ENCODE peak calls at places on chromosomes 5 and 9, in five cellular contexts. One of them, this sample, is unnamed.

GRCh38 chr9:114317665-114318357 is 5.1 kb upstream of the ORM1 start:
- DNase-seq in neuronal stem cell: no peak
- DNase-seq in H9: no peak
- DNase-seq in mesenchymal stem cell: peak
- DNase-seq in H1: no peak
- DNase-seq in this sample: peak

GRCh38 chr9:131799177-131799823 is 59.4 kb upstream of the RAPGEF1 start:
- DNase-seq in neuronal stem cell: peak
- DNase-seq in H9: peak
- DNase-seq in mesenchymal stem cell: peak
- DNase-seq in H1: no peak
- DNase-seq in this sample: peak

GRCh38 chr5:146880985-146881384 is 2.4 kb upstream of the PPP2R2B start:
- DNase-seq in neuronal stem cell: no peak
- DNase-seq in H9: no peak
- DNase-seq in mesenchymal stem cell: no peak
- DNase-seq in H1: no peak
- DNase-seq in this sample: no peak

GRCh38 chr5:41670854-41671791 is 160.7 kb upstream of the PLCXD3 start:
- DNase-seq in neuronal stem cell: no peak
- DNase-seq in H9: peak
- DNase-seq in mesenchymal stem cell: no peak
- DNase-seq in H1: no peak
- DNase-seq in this sample: no peak

GRCh38 chr5:68252678-68253520 is 37.3 kb downstream of the PIK3R1 start:
- DNase-seq in neuronal stem cell: peak
- DNase-seq in H9: peak
- DNase-seq in mesenchymal stem cell: peak
- DNase-seq in H1: peak
- DNase-seq in this sample: peak

GRCh38 chr5:172799416-172799815 is 28.4 kb upstream of the DUSP1 start:
- DNase-seq in neuronal stem cell: no peak
- DNase-seq in H9: no peak
- DNase-seq in mesenchymal stem cell: no peak
- DNase-seq in H1: no peak
- DNase-seq in this sample: no peak

GRCh38 chr5:80239680-80240367 is 16.0 kb downstream of the SERINC5 start:
- DNase-seq in neuronal stem cell: no peak
- DNase-seq in H9: no peak
- DNase-seq in mesenchymal stem cell: no peak
- DNase-seq in H1: no peak
- DNase-seq in this sample: no peak

GRCh38 chr5:115749016-115749415 is 67.4 kb downstream of the CDO1 start:
- DNase-seq in neuronal stem cell: no peak
- DNase-seq in H9: no peak
- DNase-seq in mesenchymal stem cell: no peak
- DNase-seq in H1: no peak
- DNase-seq in this sample: no peak

GRCh38 chr5:54242287-54242686 is 68.1 kb downstream of the ARL15 start:
- DNase-seq in neuronal stem cell: no peak
- DNase-seq in H9: no peak
- DNase-seq in mesenchymal stem cell: no peak
- DNase-seq in H1: no peak
- DNase-seq in this sample: no peak

GRCh38 chr9:93267091-93267541 is 83.2 kb downstream of the WNK2 start:
- DNase-seq in neuronal stem cell: no peak
- DNase-seq in H9: no peak
- DNase-seq in mesenchymal stem cell: no peak
- DNase-seq in H1: no peak
- DNase-seq in this sample: no peak

GRCh38 chr5:170603578-170604565 is 100.1 kb downstream of the KCNIP1 start:
- DNase-seq in neuronal stem cell: peak
- DNase-seq in H9: peak
- DNase-seq in mesenchymal stem cell: peak
- DNase-seq in H1: peak
- DNase-seq in this sample: no peak

GRCh38 chr9:130997925-130998595 is 10.9 kb upstream of the LAMC3 start:
- DNase-seq in neuronal stem cell: peak
- DNase-seq in H9: peak
- DNase-seq in mesenchymal stem cell: peak
- DNase-seq in H1: peak
- DNase-seq in this sample: peak

GRCh38 chr9:120715331-120715924 is 1.2 kb upstream of the MEGF9 start:
- DNase-seq in neuronal stem cell: peak
- DNase-seq in H9: peak
- DNase-seq in mesenchymal stem cell: peak
- DNase-seq in H1: peak
- DNase-seq in this sample: peak

GRCh38 chr9:113756476-113757198 is 119.5 kb upstream of the ZNF618 start:
- DNase-seq in neuronal stem cell: no peak
- DNase-seq in H9: no peak
- DNase-seq in mesenchymal stem cell: no peak
- DNase-seq in H1: no peak
- DNase-seq in this sample: no peak

GRCh38 chr5:98064118-98064517 is 709.3 kb upstream of the RGMB start:
- DNase-seq in neuronal stem cell: no peak
- DNase-seq in H9: no peak
- DNase-seq in mesenchymal stem cell: no peak
- DNase-seq in H1: no peak
- DNase-seq in this sample: no peak

GRCh38 chr9:35035851-35036701 is 36.3 kb downstream of the VCP start:
- DNase-seq in neuronal stem cell: no peak
- DNase-seq in H9: peak
- DNase-seq in mesenchymal stem cell: no peak
- DNase-seq in H1: peak
- DNase-seq in this sample: peak

GRCh38 chr5:16797949-16798348 is 138.1 kb downstream of the MYO10 start:
- DNase-seq in neuronal stem cell: no peak
- DNase-seq in H9: no peak
- DNase-seq in mesenchymal stem cell: no peak
- DNase-seq in H1: no peak
- DNase-seq in this sample: no peak

GRCh38 chr5:66207800-66208561 is 63.9 kb downstream of the SREK1 start:
- DNase-seq in neuronal stem cell: no peak
- DNase-seq in H9: no peak
- DNase-seq in mesenchymal stem cell: no peak
- DNase-seq in H1: no peak
- DNase-seq in this sample: peak

GRCh38 chr5:128436825-128437224 is 101.2 kb downstream of the FBN2 start:
- DNase-seq in neuronal stem cell: no peak
- DNase-seq in H9: no peak
- DNase-seq in mesenchymal stem cell: peak
- DNase-seq in H1: no peak
- DNase-seq in this sample: peak

GRCh38 chr9:133207021-133207531 is 2.0 kb downstream of the OBP2B start:
- DNase-seq in neuronal stem cell: no peak
- DNase-seq in H9: peak
- DNase-seq in mesenchymal stem cell: no peak
- DNase-seq in H1: no peak
- DNase-seq in this sample: no peak

GRCh38 chr5:116887104-116887503 is 312.5 kb upstream of the SEMA6A start:
- DNase-seq in neuronal stem cell: no peak
- DNase-seq in H9: no peak
- DNase-seq in mesenchymal stem cell: no peak
- DNase-seq in H1: no peak
- DNase-seq in this sample: no peak

GRCh38 chr5:6729400-6730310 is 16.4 kb downstream of the TENT4A start:
- DNase-seq in neuronal stem cell: no peak
- DNase-seq in H9: no peak
- DNase-seq in mesenchymal stem cell: no peak
- DNase-seq in H1: no peak
- DNase-seq in this sample: no peak

GRCh38 chr9:18368206-18368605 is 105.7 kb upstream of the ADAMTSL1 start:
- DNase-seq in neuronal stem cell: no peak
- DNase-seq in H9: no peak
- DNase-seq in mesenchymal stem cell: no peak
- DNase-seq in H1: no peak
- DNase-seq in this sample: no peak

GRCh38 chr5:71695561-71695960 is 23.5 kb upstream of the CARTPT start:
- DNase-seq in neuronal stem cell: no peak
- DNase-seq in H9: no peak
- DNase-seq in mesenchymal stem cell: no peak
- DNase-seq in H1: no peak
- DNase-seq in this sample: no peak

GRCh38 chr9:93619272-93619775 is 42.9 kb downstream of the PHF2 start:
- DNase-seq in neuronal stem cell: no peak
- DNase-seq in H9: peak
- DNase-seq in mesenchymal stem cell: no peak
- DNase-seq in H1: no peak
- DNase-seq in this sample: no peak

GRCh38 chr5:138138949-138139775 is at the start of gene NME5:
- DNase-seq in neuronal stem cell: peak
- DNase-seq in H9: peak
- DNase-seq in mesenchymal stem cell: peak
- DNase-seq in H1: peak
- DNase-seq in this sample: no peak

GRCh38 chr5:98110270-98110669 is 663.2 kb upstream of the RGMB start:
- DNase-seq in neuronal stem cell: no peak
- DNase-seq in H9: no peak
- DNase-seq in mesenchymal stem cell: peak
- DNase-seq in H1: no peak
- DNase-seq in this sample: peak

GRCh38 chr9:34587271-34587670 is 2.3 kb downstream of the CNTFR start:
- DNase-seq in neuronal stem cell: no peak
- DNase-seq in H9: no peak
- DNase-seq in mesenchymal stem cell: no peak
- DNase-seq in H1: no peak
- DNase-seq in this sample: no peak

GRCh38 chr5:55608595-55608994 is 73.8 kb upstream of the PLPP1 start:
- DNase-seq in neuronal stem cell: no peak
- DNase-seq in H9: no peak
- DNase-seq in mesenchymal stem cell: no peak
- DNase-seq in H1: no peak
- DNase-seq in this sample: no peak

GRCh38 chr5:103458497-103459040 is 104.0 kb downstream of the NUDT12 start:
- DNase-seq in neuronal stem cell: no peak
- DNase-seq in H9: no peak
- DNase-seq in mesenchymal stem cell: no peak
- DNase-seq in H1: no peak
- DNase-seq in this sample: peak

GRCh38 chr9:115122937-115123336 is 5.0 kb upstream of the TNC start:
- DNase-seq in neuronal stem cell: no peak
- DNase-seq in H9: no peak
- DNase-seq in mesenchymal stem cell: no peak
- DNase-seq in H1: no peak
- DNase-seq in this sample: no peak

GRCh38 chr5:52638732-52639131 is 149.0 kb upstream of the ITGA1 start:
- DNase-seq in neuronal stem cell: no peak
- DNase-seq in H9: no peak
- DNase-seq in mesenchymal stem cell: no peak
- DNase-seq in H1: no peak
- DNase-seq in this sample: no peak

GRCh38 chr5:149581192-149581861 is at the start of gene ARHGEF37:
- DNase-seq in neuronal stem cell: peak
- DNase-seq in H9: peak
- DNase-seq in mesenchymal stem cell: peak
- DNase-seq in H1: no peak
- DNase-seq in this sample: peak

GRCh38 chr9:116285320-116285719 is 131.7 kb downstream of the PAPPA start:
- DNase-seq in neuronal stem cell: no peak
- DNase-seq in H9: peak
- DNase-seq in mesenchymal stem cell: no peak
- DNase-seq in H1: no peak
- DNase-seq in this sample: no peak

GRCh38 chr9:137044502-137045177 is 1.3 kb downstream of the NPDC1 start:
- DNase-seq in neuronal stem cell: no peak
- DNase-seq in H9: no peak
- DNase-seq in mesenchymal stem cell: no peak
- DNase-seq in H1: no peak
- DNase-seq in this sample: no peak

GRCh38 chr9:137048655-137049543 is 2.9 kb upstream of the NPDC1 start:
- DNase-seq in neuronal stem cell: no peak
- DNase-seq in H9: peak
- DNase-seq in mesenchymal stem cell: no peak
- DNase-seq in H1: no peak
- DNase-seq in this sample: no peak

GRCh38 chr9:137045294-137046093 is 483 bp downstream of the NPDC1 start:
- DNase-seq in neuronal stem cell: no peak
- DNase-seq in H9: peak
- DNase-seq in mesenchymal stem cell: peak
- DNase-seq in H1: no peak
- DNase-seq in this sample: no peak

GRCh38 chr9:137044042-137044441 is 1.9 kb downstream of the NPDC1 start:
- DNase-seq in neuronal stem cell: no peak
- DNase-seq in H9: no peak
- DNase-seq in mesenchymal stem cell: no peak
- DNase-seq in H1: no peak
- DNase-seq in this sample: no peak

DNA sequence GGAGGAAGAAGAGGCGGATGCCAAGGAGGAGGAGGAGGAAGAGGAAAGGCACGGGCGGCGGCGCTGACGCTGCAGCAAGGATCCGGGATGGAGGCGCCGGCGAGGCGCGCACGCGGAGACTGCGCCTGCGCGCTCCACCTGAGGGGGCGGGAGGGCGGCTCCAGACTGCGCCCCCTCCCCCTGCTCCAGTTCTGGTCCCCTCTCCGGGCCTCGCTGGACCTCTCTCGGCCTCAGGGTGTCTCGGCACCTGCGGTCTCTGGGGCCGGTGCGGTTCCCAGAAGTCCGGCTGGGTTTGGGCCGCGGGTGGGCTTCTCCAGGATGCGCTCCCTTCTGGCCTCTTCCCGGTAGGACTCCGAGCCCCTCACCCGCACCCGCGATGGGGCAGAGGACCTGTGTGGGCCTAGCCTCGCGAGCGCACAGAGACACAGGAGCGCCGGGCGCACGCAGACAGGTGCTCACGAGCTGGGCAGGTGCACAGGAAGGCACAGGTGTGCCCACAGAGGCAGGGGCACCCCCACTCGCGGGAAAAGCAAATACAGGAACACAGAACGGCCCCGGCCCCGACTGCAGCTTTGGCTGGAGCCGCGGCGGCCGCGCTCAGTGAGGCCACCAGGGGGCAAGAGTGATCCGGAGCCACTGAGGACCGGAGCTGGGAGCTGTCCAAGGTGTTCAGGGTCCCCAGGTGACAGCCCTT is at the start of gene NPDC1:
- DNase-seq in neuronal stem cell: peak
- DNase-seq in H9: peak
- DNase-seq in mesenchymal stem cell: peak
- DNase-seq in H1: peak
- DNase-seq in this sample: peak
- H2BK12ac ChIP-seq in neuronal stem cell: peak
- H2BK12ac ChIP-seq in H9: no peak
- H2BK12ac ChIP-seq in mesenchymal stem cell: no peak
- H2BK12ac ChIP-seq in H1: peak
- H2BK12ac ChIP-seq in this sample: no peak

GRCh38 chr5:95519151-95519550 is 35.6 kb downstream of the SKIC3 start:
- DNase-seq in neuronal stem cell: no peak
- DNase-seq in H9: no peak
- DNase-seq in mesenchymal stem cell: no peak
- DNase-seq in H1: no peak
- DNase-seq in this sample: no peak
- H2BK12ac ChIP-seq in neuronal stem cell: no peak
- H2BK12ac ChIP-seq in H9: no peak
- H2BK12ac ChIP-seq in mesenchymal stem cell: no peak
- H2BK12ac ChIP-seq in H1: no peak
- H2BK12ac ChIP-seq in this sample: no peak

GRCh38 chr5:112156211-112156610 is 262.9 kb downstream of the EPB41L4A start:
- DNase-seq in neuronal stem cell: no peak
- DNase-seq in H9: no peak
- DNase-seq in mesenchymal stem cell: no peak
- DNase-seq in H1: no peak
- DNase-seq in this sample: no peak
- H2BK12ac ChIP-seq in neuronal stem cell: no peak
- H2BK12ac ChIP-seq in H9: no peak
- H2BK12ac ChIP-seq in mesenchymal stem cell: no peak
- H2BK12ac ChIP-seq in H1: no peak
- H2BK12ac ChIP-seq in this sample: no peak

GRCh38 chr9:134276463-134277245 is 49.6 kb upstream of the RXRA start:
- DNase-seq in neuronal stem cell: no peak
- DNase-seq in H9: no peak
- DNase-seq in mesenchymal stem cell: peak
- DNase-seq in H1: no peak
- DNase-seq in this sample: no peak
- H2BK12ac ChIP-seq in neuronal stem cell: no peak
- H2BK12ac ChIP-seq in H9: no peak
- H2BK12ac ChIP-seq in mesenchymal stem cell: no peak
- H2BK12ac ChIP-seq in H1: no peak
- H2BK12ac ChIP-seq in this sample: no peak

This sample was measured in trophoblast cell.